ENCODE peak calls at places on chromosomes 11 and 22, in four cellular contexts. P is K562, L is HepG2, G is GM12878. X is an unnamed sample.

GRCh38 chr11:76719686-76720085 is 49.1 kb upstream of the LRRC32 start:
- DNase-seq in P (no peak), L (no peak), G (no peak), X (no peak)

GRCh38 chr11:122628691-122629555 is 26.6 kb upstream of the UBASH3B start:
- DNase-seq in P (peak), L (peak), G (no peak), X (peak)

GRCh38 chr11:78651923-78652602 is 77.4 kb upstream of the NARS2 start:
- DNase-seq in P (no peak), L (no peak), G (no peak), X (no peak)

GRCh38 chr11:65471410-65471762 is 27.5 kb upstream of the MALAT1 start:
- DNase-seq in P (peak), L (peak), G (no peak), X (peak)

GRCh38 chr11:126153999-126154398 is 57.5 kb downstream of the RPUSD4 start:
- DNase-seq in P (no peak), L (no peak), G (no peak), X (no peak)

GRCh38 chr22:49692499-49693225 is 135.0 kb downstream of the BRD1 start:
- DNase-seq in P (no peak), L (no peak), G (no peak), X (no peak)

GRCh38 chr11:118219244-118219643 is 5.6 kb downstream of the JAML start:
- DNase-seq in P (no peak), L (peak), G (no peak), X (no peak)

GRCh38 chr11:33885338-33886005 is 6.4 kb downstream of the LMO2 start:
- DNase-seq in P (peak), L (no peak), G (no peak), X (no peak)

GRCh38 chr11:9489366-9489765 is 28.6 kb downstream of the ZNF143 start:
- DNase-seq in P (no peak), L (no peak), G (no peak), X (no peak)

GRCh38 chr22:49937758-49938564 is 19.5 kb downstream of the CRELD2 start:
- DNase-seq in P (no peak), L (peak), G (no peak), X (no peak)

GRCh38 chr22:50577987-50578775 is at the start of gene CPT1B:
- DNase-seq in P (no peak), L (no peak), G (no peak), X (no peak)

GRCh38 chr11:109791337-109791736 is 301.9 kb upstream of the ZC3H12C start:
- DNase-seq in P (no peak), L (no peak), G (no peak), X (no peak)

GRCh38 chr11:79244175-79244804 is 196.5 kb downstream of the TENM4 start:
- DNase-seq in P (no peak), L (no peak), G (no peak), X (peak)

GRCh38 chr11:129280027-129280811 is 88.1 kb upstream of the ARHGAP32 start:
- DNase-seq in P (no peak), L (peak), G (no peak), X (no peak)

GRCh38 chr11:58958500-58958899 is 19.2 kb downstream of the GLYATL1 start:
- DNase-seq in P (peak), L (peak), G (peak), X (peak)

GRCh38 chr11:92071660-92072059 is 153.0 kb upstream of the FAT3 start:
- DNase-seq in P (no peak), L (no peak), G (no peak), X (no peak)

GRCh38 chr11:69825037-69825834 is 6.0 kb upstream of the FGF3 start:
- DNase-seq in P (no peak), L (no peak), G (no peak), X (peak)

GRCh38 chr11:111378773-111379499 is at the start of gene POU2AF1:
- DNase-seq in P (no peak), L (no peak), G (peak), X (no peak)

GRCh38 chr11:44316388-44317240 is 6.7 kb upstream of the ALX4 start:
- DNase-seq in P (no peak), L (no peak), G (no peak), X (peak)

GRCh38 chr22:46025225-46025972 is 48.4 kb upstream of the WNT7B start:
- DNase-seq in P (no peak), L (no peak), G (no peak), X (no peak)

GRCh38 chr22:50222508-50222907 is 21.7 kb downstream of the SELENOO start:
- DNase-seq in P (no peak), L (no peak), G (no peak), X (no peak)

GRCh38 chr11:111565111-111565720 is 24.7 kb downstream of the LAYN start:
- DNase-seq in P (peak), L (peak), G (peak), X (peak)

GRCh38 chr22:46126853-46127385 is 23.4 kb upstream of the PPARA start:
- DNase-seq in P (no peak), L (no peak), G (no peak), X (no peak)

GRCh38 chr11:57313788-57314135 is 11.0 kb downstream of the TNKS1BP1 start:
- DNase-seq in P (no peak), L (no peak), G (no peak), X (no peak)

GRCh38 chr11:131762346-131763110 is 392.1 kb downstream of the NTM start:
- DNase-seq in P (no peak), L (no peak), G (no peak), X (no peak)

GRCh38 chr11:57402188-57403066 is 12.0 kb upstream of the PRG2 start:
- DNase-seq in P (peak), L (no peak), G (no peak), X (peak)

GRCh38 chr11:125959931-125960330 is 14.1 kb downstream of the VSIG10L2 start:
- DNase-seq in P (no peak), L (no peak), G (no peak), X (no peak)

GRCh38 chr11:73347067-73347466 is 29.1 kb upstream of the RELT start:
- DNase-seq in P (no peak), L (peak), G (no peak), X (no peak)

GRCh38 chr22:23522642-23523251 is 57.3 kb downstream of the IGLL1 start:
- DNase-seq in P (no peak), L (peak), G (no peak), X (no peak)

GRCh38 chr11:8009856-8010255 is 22.7 kb downstream of the EIF3F start:
- DNase-seq in P (no peak), L (no peak), G (no peak), X (no peak)

GRCh38 chr22:24578355-24579241 is 14.3 kb downstream of the LRRC75B start:
- DNase-seq in P (no peak), L (peak), G (no peak), X (no peak)

GRCh38 chr11:65316311-65316978 is 1.8 kb downstream of the CDC42EP2 start:
- DNase-seq in P (no peak), L (no peak), G (no peak), X (peak)

GRCh38 chr22:32987081-32987631 is 71.0 kb downstream of the SYN3 start:
- DNase-seq in P (no peak), L (no peak), G (no peak), X (no peak)

GRCh38 chr11:3840289-3840869 is 380 bp downstream of the RHOG start:
- DNase-seq in P (no peak), L (no peak), G (no peak), X (no peak)

GRCh38 chr22:20663941-20664593 is 109.8 kb upstream of the SERPIND1 start:
- DNase-seq in P (no peak), L (no peak), G (no peak), X (no peak)

GRCh38 chr22:39348909-39349505 is 784 bp upstream of the SYNGR1 start:
- DNase-seq in P (no peak), L (no peak), G (no peak), X (no peak)

GRCh38 chr22:39351689-39352214 is 2.0 kb downstream of the SYNGR1 start:
- DNase-seq in P (no peak), L (no peak), G (peak), X (no peak)

GRCh38 chr22:39349506-39349966 is 255 bp upstream of the SYNGR1 start:
- DNase-seq in P (peak), L (no peak), G (no peak), X (no peak)

GRCh38 chr22:39350803-39351688 is 1.3 kb downstream of the SYNGR1 start:
- DNase-seq in P (peak), L (no peak), G (no peak), X (no peak)

DNA sequence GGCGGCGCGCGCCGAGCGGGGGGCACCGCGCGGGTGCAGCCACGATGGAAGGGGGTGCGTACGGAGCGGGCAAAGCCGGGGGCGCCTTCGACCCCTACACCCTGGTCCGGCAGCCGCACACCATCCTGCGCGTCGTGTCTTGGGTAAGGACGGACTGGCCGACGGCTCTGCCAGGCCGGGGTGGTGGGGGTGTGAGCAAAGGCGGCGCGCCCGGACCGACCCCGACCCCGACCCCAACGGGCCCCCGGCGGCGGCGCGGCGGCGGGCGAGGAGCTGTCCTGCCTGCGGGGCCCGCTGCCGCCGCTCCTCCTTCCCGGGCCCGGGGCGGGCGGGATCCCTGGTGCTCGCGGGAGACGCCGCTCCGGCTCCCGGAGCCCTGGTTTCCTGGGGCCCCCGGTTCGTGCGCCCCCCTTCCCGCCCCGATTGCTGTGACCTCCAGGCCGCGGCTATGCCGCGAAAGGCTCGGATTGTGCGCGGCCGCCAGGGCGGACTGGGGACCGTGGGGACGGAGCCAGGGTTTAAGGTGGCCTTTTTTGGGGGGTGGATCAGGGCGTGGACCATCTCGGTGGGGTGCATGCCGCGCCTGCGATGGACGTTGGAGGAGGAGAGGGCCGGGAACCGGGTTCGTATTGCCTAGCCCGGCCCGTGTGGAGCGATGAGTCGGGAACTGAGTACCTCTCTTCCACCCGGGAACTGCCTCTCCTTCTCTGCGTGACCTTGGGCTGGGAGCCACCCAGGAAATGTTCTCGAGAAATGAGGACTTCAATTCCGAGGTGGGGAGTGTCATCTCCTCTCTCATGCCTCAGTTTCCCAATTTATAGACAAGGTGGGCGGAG is at the start of gene SYNGR1:
- DNase-seq in P (peak), L (no peak), G (no peak), X (no peak)
- TF ChIP-seq CTCF in P (no peak), L (no peak), G (no peak), X (no peak)

DNA sequence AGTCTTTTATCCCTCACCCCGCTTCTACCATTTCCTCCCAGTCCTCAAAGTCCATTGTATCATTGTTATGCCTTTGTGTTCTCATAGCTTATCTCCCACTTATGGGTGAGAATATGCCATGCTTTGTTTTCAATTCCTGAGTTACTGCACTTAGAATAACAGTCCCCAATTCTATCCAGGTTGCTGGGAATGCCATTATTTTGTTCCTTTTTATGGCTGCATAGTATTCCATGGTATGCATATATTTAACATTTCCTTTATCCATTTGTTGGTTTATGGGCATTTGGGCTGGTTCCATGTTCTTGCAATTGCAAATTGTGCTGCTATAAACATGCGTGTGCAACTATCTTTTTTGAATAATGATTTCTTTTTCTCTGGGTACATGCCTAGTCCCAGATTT is 114.9 kb downstream of the VPREB1 start:
- DNase-seq in P (no peak), L (no peak), G (no peak), X (no peak)
- TF ChIP-seq POLR2AphosphoS2 in P (no peak), L (no peak), G (no peak), X (no peak)

DNA sequence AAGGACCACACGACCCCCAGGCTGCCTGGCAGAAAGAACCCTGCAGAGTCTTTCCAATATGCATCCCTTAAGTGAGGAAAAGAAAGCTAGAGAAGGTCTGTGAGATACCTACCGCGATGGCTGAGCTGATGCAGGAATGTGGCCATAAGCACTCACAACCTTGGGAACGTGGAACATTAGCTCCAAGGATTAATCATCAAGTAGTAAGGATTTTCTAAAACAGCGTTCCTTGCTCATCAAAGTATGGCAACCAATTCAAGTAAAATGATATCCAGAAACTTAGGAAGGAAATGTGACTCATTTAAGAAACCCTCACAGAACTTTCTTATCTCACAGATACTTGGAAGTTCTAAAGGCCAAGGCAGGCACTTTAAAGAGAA is 12.8 kb downstream of the PACSIN2 start:
- DNase-seq in P (no peak), L (no peak), G (no peak), X (peak)
- TF ChIP-seq USF2 in P (no peak), L (no peak), G (no peak), X (no peak)

GRCh38 chr11:101881586-101881985 is 33.2 kb upstream of the CEP126 start:
- DNase-seq in P (no peak), L (no peak), G (no peak), X (no peak)

GRCh38 chr11:101885631-101886030 is 29.2 kb upstream of the CEP126 start:
- DNase-seq in P (no peak), L (no peak), G (no peak), X (no peak)

DNA sequence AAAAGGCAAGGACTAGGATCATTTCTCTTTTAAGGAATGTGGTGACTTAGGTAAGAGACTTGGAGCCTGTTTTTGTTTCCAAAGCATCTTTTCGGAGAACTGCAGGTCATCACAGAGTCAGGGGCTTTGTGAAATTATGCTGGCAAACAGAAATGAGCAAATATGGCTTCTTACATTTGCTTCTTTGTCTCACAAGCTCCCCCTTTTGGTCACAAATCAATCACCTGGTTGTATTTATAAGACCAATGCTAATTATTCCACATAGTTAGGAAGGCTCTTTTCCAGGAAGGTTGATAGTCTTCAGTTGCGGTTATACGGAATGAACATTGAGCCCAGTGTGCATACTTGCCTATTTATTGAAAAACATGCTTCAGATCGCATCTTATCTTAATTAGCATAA is 34.6 kb upstream of the CEP126 start:
- DNase-seq in P (no peak), L (peak), G (no peak), X (peak)
- TF ChIP-seq CTCF in P (no peak), L (peak), G (peak), X (peak)

DNA sequence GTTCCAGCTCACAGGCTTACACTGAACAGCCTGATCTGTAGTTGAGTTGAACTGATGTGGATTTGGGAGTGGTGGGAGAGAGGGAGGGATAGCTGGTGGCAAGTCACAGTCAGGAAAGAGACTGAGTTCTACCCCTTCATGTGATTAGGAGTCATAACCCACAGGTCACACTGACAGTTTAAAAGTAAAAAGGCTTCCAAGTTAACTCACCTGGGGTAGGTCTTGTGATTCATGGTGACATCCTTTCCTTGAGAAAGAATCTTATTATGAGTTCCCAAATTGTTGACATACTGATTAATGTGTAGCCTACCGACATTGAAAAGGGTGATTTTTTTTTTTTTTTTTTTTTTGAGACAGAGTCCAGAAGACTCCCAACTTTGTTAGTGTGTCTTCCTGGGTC is 5.4 kb downstream of the IZUMO1R start:
- DNase-seq in P (no peak), L (no peak), G (no peak), X (no peak)
- TF ChIP-seq POLR2AphosphoS2 in P (no peak), L (no peak), G (no peak), X (no peak)

DNA sequence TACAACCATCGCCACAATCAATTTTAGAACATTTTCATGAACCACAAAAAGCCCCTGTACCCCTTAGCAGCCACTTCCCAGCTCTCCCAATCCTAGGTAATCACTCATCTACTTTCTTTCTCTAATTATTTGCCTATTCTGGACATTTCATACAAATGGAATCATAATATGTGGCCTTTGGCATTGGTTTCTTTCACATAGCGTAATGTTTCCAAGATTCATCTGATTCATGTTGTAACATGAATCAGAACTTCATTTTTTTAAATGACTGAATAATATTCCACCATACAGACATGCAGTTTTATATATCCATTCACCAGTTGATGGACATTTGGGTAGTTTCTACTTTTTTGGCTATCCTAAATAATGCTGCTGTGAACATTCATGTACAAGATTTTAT is 56.2 kb upstream of the RCN1 start:
- DNase-seq in P (no peak), L (no peak), G (no peak), X (no peak)
- TF ChIP-seq USF2 in P (no peak), L (no peak), G (no peak), X (no peak)

GRCh38 chr11:62139526-62140301 is 15.9 kb downstream of the INCENP start:
- DNase-seq in P (no peak), L (no peak), G (no peak), X (no peak)
- TF ChIP-seq CTCF in P (no peak), L (no peak), G (no peak), X (no peak)

GRCh38 chr22:47164514-47165337 is 402.3 kb downstream of the TBC1D22A start:
- DNase-seq in P (no peak), L (peak), G (no peak), X (no peak)

GRCh38 chr22:47166446-47167016 is 404.1 kb downstream of the TBC1D22A start:
- DNase-seq in P (no peak), L (no peak), G (no peak), X (no peak)

GRCh38 chr22:47167056-47167455 is 404.6 kb downstream of the TBC1D22A start:
- DNase-seq in P (no peak), L (no peak), G (no peak), X (no peak)

GRCh38 chr22:47165338-47165931 is 403.0 kb downstream of the TBC1D22A start:
- DNase-seq in P (no peak), L (no peak), G (no peak), X (no peak)

DNA sequence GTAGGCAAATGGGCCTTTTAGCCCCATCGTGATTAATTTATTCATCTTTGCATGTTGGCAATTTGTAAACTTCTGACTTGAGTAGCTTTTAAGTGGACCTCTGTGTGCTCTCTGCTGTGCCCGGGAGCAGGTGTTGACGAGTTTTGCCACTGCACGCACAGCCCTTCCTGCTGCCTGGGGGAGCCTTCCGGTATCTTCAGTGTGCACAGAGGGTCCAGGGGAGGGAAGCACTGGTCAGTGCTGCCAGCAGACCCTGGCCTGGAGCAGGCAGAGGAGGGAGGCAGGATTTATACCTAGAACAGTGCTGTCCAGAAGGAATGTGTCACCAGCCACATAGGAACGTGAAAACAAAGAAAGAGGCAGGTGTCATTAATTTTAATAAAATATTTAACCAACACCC is 403.5 kb downstream of the TBC1D22A start:
- DNase-seq in P (no peak), L (no peak), G (no peak), X (no peak)
- TF ChIP-seq POLR2AphosphoS2 in P (no peak), L (no peak), G (no peak), X (no peak)

GRCh38 chr11:113176561-113176960 is 137.8 kb upstream of the TTC12 start:
- DNase-seq in P (no peak), L (no peak), G (no peak), X (no peak)

GRCh38 chr11:113177596-113178115 is 136.7 kb upstream of the TTC12 start:
- DNase-seq in P (no peak), L (no peak), G (no peak), X (no peak)

GRCh38 chr11:113173023-113173594 is 141.3 kb upstream of the TTC12 start:
- DNase-seq in P (no peak), L (no peak), G (no peak), X (no peak)

GRCh38 chr11:113176971-113177370 is 137.4 kb upstream of the TTC12 start:
- DNase-seq in P (no peak), L (no peak), G (no peak), X (no peak)

GRCh38 chr11:113174862-113175261 is 139.5 kb upstream of the TTC12 start:
- DNase-seq in P (no peak), L (no peak), G (no peak), X (no peak)
- TF ChIP-seq USF2 in P (no peak), L (no peak), G (no peak), X (no peak)

X was measured in A549.